ENCODE peak calls at places on chromosomes 6 and 20, in ten cellular contexts. C, T, F, R, W, U, V, D, B and N are unnamed samples.
A peak's percentile ranks its signal among the peaks of the same experiment; 100 is the strongest.

GRCh38 chr20:1895674-1896496 is 678 bp downstream of the SIRPA start:
- DNase-seq in C (no peak), T (no peak), F (no peak), R (no peak), W (no peak), U (no peak), V (no peak), D (no peak), B (peak; percentile 58), N (no peak)

GRCh38 chr20:23018941-23019340 is 16.2 kb upstream of the SSTR4 start:
- DNase-seq in C (no peak), T (no peak), F (no peak), R (no peak), W (no peak), U (no peak), V (no peak), D (no peak), B (no peak), N (no peak)

GRCh38 chr6:150172929-150173328 is 30.1 kb downstream of the PPP1R14C start:
- DNase-seq in C (no peak), T (no peak), F (no peak), R (no peak), W (no peak), U (no peak), V (no peak), D (no peak), B (no peak), N (no peak)

GRCh38 chr6:47670851-47671250 is 27.5 kb upstream of the ADGRF4 start:
- DNase-seq in C (no peak), T (no peak), F (no peak), R (no peak), W (no peak), U (no peak), V (no peak), D (no peak), B (no peak), N (no peak)

GRCh38 chr20:10167025-10167424 is 51.6 kb upstream of the SNAP25 start:
- DNase-seq in C (no peak), T (no peak), F (no peak), R (no peak), W (no peak), U (no peak), V (no peak), D (no peak), B (no peak), N (no peak)

GRCh38 chr6:7542065-7542877 is 800 bp downstream of the DSP start:
- DNase-seq in C (no peak), T (peak; percentile 70), F (no peak), R (no peak), W (no peak), U (no peak), V (no peak), D (no peak), B (peak; percentile 66), N (no peak)

GRCh38 chr6:45116714-45117410 is 211.3 kb upstream of the RUNX2 start:
- DNase-seq in C (no peak), T (no peak), F (no peak), R (no peak), W (no peak), U (no peak), V (peak; percentile 62), D (no peak), B (no peak), N (no peak)

GRCh38 chr20:50788868-50789125 is 6.1 kb upstream of the BCAS4 start:
- DNase-seq in C (no peak), T (no peak), F (no peak), R (no peak), W (no peak), U (no peak), V (no peak), D (no peak), B (peak; percentile 5), N (no peak)

GRCh38 chr6:154356118-154356517 is 485 bp downstream of the IPCEF1 start:
- DNase-seq in C (no peak), T (no peak), F (no peak), R (no peak), W (no peak), U (no peak), V (no peak), D (no peak), B (no peak), N (no peak)

GRCh38 chr6:148528292-148528691 is 185.7 kb downstream of the SASH1 start:
- DNase-seq in C (no peak), T (no peak), F (no peak), R (no peak), W (no peak), U (no peak), V (no peak), D (no peak), B (no peak), N (no peak)

GRCh38 chr6:34232901-34233300 is 3.8 kb upstream of the HMGA1 start:
- DNase-seq in C (no peak), T (no peak), F (no peak), R (no peak), W (peak; percentile 12), U (peak; percentile 42), V (no peak), D (no peak), B (no peak), N (peak; percentile 1)

GRCh38 chr6:159982726-159983506 is 14.0 kb downstream of the IGF2R start:
- DNase-seq in C (no peak), T (no peak), F (no peak), R (no peak), W (no peak), U (no peak), V (no peak), D (no peak), B (no peak), N (no peak)

GRCh38 chr20:48839518-48839917 is 11.7 kb upstream of the PREX1 start:
- DNase-seq in C (no peak), T (no peak), F (no peak), R (no peak), W (no peak), U (no peak), V (no peak), D (no peak), B (no peak), N (no peak)

GRCh38 chr6:39902136-39902535 is 32.1 kb downstream of the MOCS1 start:
- DNase-seq in C (no peak), T (no peak), F (no peak), R (no peak), W (no peak), U (no peak), V (no peak), D (no peak), B (no peak), N (no peak)

GRCh38 chr20:43752561-43753301 is 25.9 kb upstream of the GTSF1L start:
- DNase-seq in C (peak; percentile 78), T (peak; percentile 67), F (no peak), R (peak; percentile 29), W (peak; percentile 25), U (no peak), V (peak; percentile 91), D (no peak), B (peak; percentile 68), N (no peak)

GRCh38 chr6:108796875-108797274 is 51.3 kb upstream of the ARMC2 start:
- DNase-seq in C (no peak), T (no peak), F (no peak), R (no peak), W (no peak), U (no peak), V (no peak), D (no peak), B (no peak), N (no peak)

GRCh38 chr6:20708367-20709124 is 174.3 kb downstream of the CDKAL1 start:
- DNase-seq in C (no peak), T (no peak), F (no peak), R (no peak), W (peak; percentile 38), U (no peak), V (no peak), D (no peak), B (no peak), N (no peak)

GRCh38 chr6:39523987-39524386 is 201.2 kb downstream of the KIF6 start:
- DNase-seq in C (no peak), T (no peak), F (no peak), R (no peak), W (no peak), U (no peak), V (no peak), D (no peak), B (no peak), N (no peak)

GRCh38 chr20:4082406-4083102 is 67.2 kb upstream of the RNF24 start:
- DNase-seq in C (peak; percentile 91), T (no peak), F (no peak), R (peak; percentile 82), W (peak; percentile 43), U (no peak), V (no peak), D (no peak), B (peak; percentile 67), N (no peak)

GRCh38 chr20:6673071-6673470 is 94.4 kb upstream of the BMP2 start:
- DNase-seq in C (no peak), T (no peak), F (no peak), R (no peak), W (no peak), U (no peak), V (no peak), D (no peak), B (no peak), N (no peak)

GRCh38 chr6:149357726-149358538 is 40.4 kb downstream of the TAB2 start:
- DNase-seq in C (no peak), T (no peak), F (no peak), R (no peak), W (no peak), U (no peak), V (no peak), D (no peak), B (no peak), N (no peak)

GRCh38 chr6:30480536-30481156 is 8.7 kb upstream of the HLA-E start:
- DNase-seq in C (no peak), T (no peak), F (no peak), R (peak; percentile 56), W (no peak), U (no peak), V (no peak), D (no peak), B (no peak), N (no peak)

GRCh38 chr6:13866291-13866690 is 51.9 kb upstream of the MCUR1 start:
- DNase-seq in C (no peak), T (no peak), F (no peak), R (no peak), W (no peak), U (no peak), V (no peak), D (no peak), B (no peak), N (no peak)

GRCh38 chr6:56984374-56984773 is 29.5 kb downstream of the BEND6 start:
- DNase-seq in C (no peak), T (no peak), F (no peak), R (no peak), W (no peak), U (no peak), V (peak; percentile 54), D (no peak), B (no peak), N (no peak)